ENCODE peak calls at places on chromosome 15, in seven cellular contexts. B is IMR-90, K is tibial artery, D is pancreas, U is A549, N is mucosa of descending colon, Z is mesenchymal stem cell. G is an unnamed sample.

GRCh38 chr15:38260077-38260476 is 7.4 kb downstream of the SPRED1 start:
- DNase-seq in B (peak; percentile 32), K (no peak), D (no peak), U (no peak), N (no peak), Z (peak; percentile 40), G (no peak)

GRCh38 chr15:43508421-43508820 is 9.0 kb upstream of the MAP1A start:
- DNase-seq in B (no peak), K (no peak), D (no peak), U (no peak), N (no peak), Z (no peak), G (no peak)

GRCh38 chr15:79004336-79004735 is 59.5 kb upstream of the CTSH start:
- DNase-seq in B (peak; percentile 87), K (no peak), D (no peak), U (no peak), N (no peak), Z (peak; percentile 81), G (no peak)

GRCh38 chr15:95825198-95825597 is 505.3 kb upstream of the NR2F2 start:
- DNase-seq in B (no peak), K (no peak), D (no peak), U (no peak), N (no peak), Z (no peak), G (no peak)

GRCh38 chr15:77838595-77838994 is 205.9 kb upstream of the LINGO1 start:
- DNase-seq in B (no peak), K (peak; percentile 19), D (no peak), U (no peak), N (no peak), Z (no peak), G (no peak)

GRCh38 chr15:84750583-84751092 is 2.2 kb downstream of the ZNF592 start:
- DNase-seq in B (no peak), K (no peak), D (no peak), U (no peak), N (no peak), Z (no peak), G (no peak)

GRCh38 chr15:100885116-100885515 is 5.5 kb downstream of the ALDH1A3 start:
- DNase-seq in B (no peak), K (no peak), D (no peak), U (no peak), N (no peak), Z (no peak), G (no peak)

GRCh38 chr15:78619022-78619950 is 1.5 kb downstream of the CHRNA3 start:
- DNase-seq in B (no peak), K (peak; percentile 48), D (no peak), U (no peak), N (no peak), Z (no peak), G (no peak)

GRCh38 chr15:39720721-39721611 is 61.7 kb downstream of the FSIP1 start:
- DNase-seq in B (peak; percentile 69), K (no peak), D (no peak), U (no peak), N (no peak), Z (peak; percentile 13), G (no peak)

GRCh38 chr15:56739964-56740640 is 6.8 kb upstream of the ZNF280D start:
- DNase-seq in B (no peak), K (no peak), D (no peak), U (no peak), N (no peak), Z (no peak), G (no peak)

GRCh38 chr15:44010114-44010513 is 183.3 kb downstream of the WDR76 start:
- DNase-seq in B (peak; percentile 83), K (no peak), D (no peak), U (no peak), N (no peak), Z (peak; percentile 29), G (no peak)

GRCh38 chr15:39801641-39802309 is 19.1 kb upstream of the FSIP1 start:
- DNase-seq in B (no peak), K (no peak), D (peak; percentile 45), U (peak; percentile 31), N (peak; percentile 52), Z (peak; percentile 32), G (no peak)

GRCh38 chr15:82730022-82730530 is 20.4 kb upstream of the AP3B2 start:
- DNase-seq in B (no peak), K (no peak), D (no peak), U (no peak), N (no peak), Z (no peak), G (no peak)

GRCh38 chr15:68022061-68022460 is 32.1 kb upstream of the PIAS1 start:
- DNase-seq in B (no peak), K (no peak), D (no peak), U (no peak), N (no peak), Z (no peak), G (no peak)

GRCh38 chr15:58401276-58401675 is 30.5 kb upstream of the LIPC start:
- DNase-seq in B (no peak), K (no peak), D (no peak), U (no peak), N (no peak), Z (no peak), G (no peak)

GRCh38 chr15:71562251-71562650 is 248.1 kb upstream of the NR2E3 start:
- DNase-seq in B (no peak), K (no peak), D (no peak), U (no peak), N (no peak), Z (no peak), G (no peak)

GRCh38 chr15:100438570-100438969 is 90.2 kb downstream of the CERS3 start:
- DNase-seq in B (no peak), K (no peak), D (peak; percentile 38), U (no peak), N (peak; percentile 69), Z (no peak), G (peak; percentile 3)

GRCh38 chr15:25903024-25903581 is 40.0 kb upstream of the ATP10A start:
- DNase-seq in B (peak; percentile 41), K (no peak), D (no peak), U (no peak), N (peak; percentile 26), Z (no peak), G (no peak)

GRCh38 chr15:71752604-71753289 is 57.6 kb upstream of the NR2E3 start:
- DNase-seq in B (peak; percentile 94), K (no peak), D (no peak), U (peak; percentile 93), N (peak; percentile 88), Z (peak; percentile 93), G (no peak)

GRCh38 chr15:79035111-79035601 is 55.4 kb downstream of the RASGRF1 start:
- DNase-seq in B (no peak), K (no peak), D (no peak), U (no peak), N (no peak), Z (peak; percentile 9), G (no peak)

GRCh38 chr15:40234783-40235182 is 4.1 kb upstream of the PAK6 start:
- DNase-seq in B (no peak), K (no peak), D (no peak), U (no peak), N (no peak), Z (no peak), G (no peak)

GRCh38 chr15:100726070-100726420 is 123.7 kb downstream of the ASB7 start:
- DNase-seq in B (no peak), K (no peak), D (no peak), U (no peak), N (no peak), Z (no peak), G (no peak)

GRCh38 chr15:68658151-68658550 is 79.4 kb downstream of the CORO2B start:
- DNase-seq in B (no peak), K (peak; percentile 47), D (no peak), U (no peak), N (no peak), Z (no peak), G (no peak)

GRCh38 chr15:58057559-58057958 is 8.0 kb downstream of the ALDH1A2 start:
- DNase-seq in B (no peak), K (no peak), D (no peak), U (no peak), N (no peak), Z (no peak), G (no peak)

DNA sequence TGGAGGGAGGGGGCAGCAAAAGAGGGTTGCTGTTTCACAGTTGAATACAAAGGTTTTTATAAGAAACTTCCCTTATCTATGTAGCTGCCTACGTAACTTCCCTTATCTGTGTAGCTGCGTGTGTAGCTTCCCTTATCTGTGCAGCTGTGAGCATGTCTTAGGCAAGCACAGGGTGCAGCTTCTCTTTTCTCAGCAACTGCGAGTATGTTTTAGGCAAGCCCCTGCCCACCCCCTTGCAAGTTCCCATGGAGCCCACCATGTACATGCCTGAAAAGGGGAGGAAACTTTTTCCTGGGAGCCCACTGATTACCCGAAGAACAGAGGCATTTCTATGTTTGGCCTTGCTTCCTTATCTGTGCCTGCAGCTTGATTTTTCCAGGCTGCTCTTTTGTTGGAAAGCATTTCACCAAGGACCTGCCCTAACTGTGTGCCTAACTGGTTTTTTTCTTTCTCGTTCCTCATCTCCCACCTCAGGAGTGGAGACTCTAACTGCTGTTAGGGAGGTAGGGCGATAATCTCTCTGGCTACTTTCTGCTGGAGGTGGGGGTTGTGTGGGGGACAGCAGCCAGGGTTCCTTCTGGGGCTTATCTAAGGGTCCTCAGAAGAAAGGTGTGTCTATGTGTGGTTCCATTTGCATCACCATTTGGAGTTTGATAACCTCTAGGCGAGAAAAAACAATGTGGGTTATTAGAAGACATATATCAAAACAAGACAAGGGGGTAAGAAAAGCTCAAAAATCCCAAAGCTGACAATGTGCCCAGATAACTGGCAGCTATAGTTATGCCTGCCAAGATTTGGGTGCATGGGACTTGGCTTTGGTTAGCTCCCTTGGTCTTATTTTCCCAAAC is 26.0 kb downstream of the SORD start:
- DNase-seq in B (peak; percentile 40), K (no peak), D (no peak), U (no peak), N (no peak), Z (no peak), G (no peak)
- H3K9me3 ChIP-seq in B (no peaks in the 10 kb centered on the region), K (no peaks in the 10 kb centered on the region), D (no peaks in the 10 kb centered on the region), U (no peaks in the 10 kb centered on the region), N (no peaks in the 10 kb centered on the region), Z (peaks cover 7% of the 10 kb centered on the region), G (no peaks in the 10 kb centered on the region)

GRCh38 chr15:63493451-63493850 is 10.9 kb upstream of the USP3 start:
- DNase-seq in B (no peak), K (no peak), D (no peak), U (no peak), N (no peak), Z (no peak), G (no peak)
- H3K4me1 ChIP-seq in B (peaks cover 16% of the 10 kb centered on the region), K (no peaks in the 10 kb centered on the region), D (no peaks in the 10 kb centered on the region), U (peaks cover 73% of the 10 kb centered on the region), N (peaks cover 3% of the 10 kb centered on the region), Z (peaks cover 12% of the 10 kb centered on the region), G (peaks cover 63% of the 10 kb centered on the region)

GRCh38 chr15:45871121-45871855 is 236.5 kb downstream of the SQOR start:
- DNase-seq in B (no peak), K (no peak), D (no peak), U (no peak), N (peak; percentile 58), Z (peak; percentile 10), G (no peak)
- H3K9me3 ChIP-seq in B (peaks cover 9% of the 10 kb centered on the region), K (no peaks in the 10 kb centered on the region), D (no peaks in the 10 kb centered on the region), U (no peaks in the 10 kb centered on the region), N (no peaks in the 10 kb centered on the region), Z (no peaks in the 10 kb centered on the region), G (no peaks in the 10 kb centered on the region)

DNA sequence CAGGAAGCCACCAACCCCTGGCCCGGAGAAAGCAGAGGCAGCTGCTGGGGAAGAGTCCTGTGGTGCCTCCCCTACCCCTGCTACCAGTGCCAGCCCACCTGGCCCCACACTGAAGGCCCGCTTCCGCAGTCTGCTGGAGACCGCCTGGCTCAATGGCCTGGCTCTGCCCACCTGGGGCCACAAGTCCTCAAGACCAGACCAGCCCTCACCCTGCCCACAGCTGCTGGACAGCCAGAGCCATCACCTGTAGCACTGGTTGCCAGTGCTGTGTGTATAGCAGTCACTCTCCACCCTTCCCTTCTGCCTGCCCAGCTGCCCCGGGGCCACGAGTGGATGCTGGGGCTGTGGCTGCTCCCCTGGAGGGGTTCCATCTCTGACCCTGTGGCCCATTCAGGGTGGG is 9.2 kb downstream of the C15orf39 start:
- DNase-seq in B (no peak), K (no peak), D (no peak), U (no peak), N (no peak), Z (no peak), G (no peak)
- H3K4me1 ChIP-seq in B (no peaks in the 10 kb centered on the region), K (peaks cover 47% of the 10 kb centered on the region), D (no peaks in the 10 kb centered on the region), U (peaks cover 7% of the 10 kb centered on the region), N (peaks cover 4% of the 10 kb centered on the region), Z (peaks cover 19% of the 10 kb centered on the region), G (peaks cover 11% of the 10 kb centered on the region)

G was measured in CD4-positive, alpha-beta memory T cell.